ENCODE peak calls at places on chromosomes 13 and 19, in four cellular contexts. Y is HL-60, N is breast epithelium, C is neural progenitor cell. P is an unnamed sample.
A peak's percentile ranks its signal among the peaks of the same experiment; 100 is the strongest.

GRCh38 chr19:17590780-17591688 is 35.6 kb downstream of the COLGALT1 start:
- DNase-seq in Y (no peak), N (no peak), C (no peak), P (no peak)

GRCh38 chr13:99065250-99066015 is 87.6 kb upstream of the DOCK9 start:
- DNase-seq in Y (no peak), C (no peak), N (no peak), P (no peak)

GRCh38 chr19:46617566-46618079 is 7.3 kb downstream of the PTGIR start:
- DNase-seq in N (no peak), Y (no peak), C (no peak), P (no peak)

GRCh38 chr19:12330340-12330739 is 3.1 kb downstream of the ZNF563 start:
- DNase-seq in Y (no peak), C (no peak), N (no peak), P (no peak)

GRCh38 chr13:98480915-98481510 is 95.9 kb downstream of the STK24 start:
- DNase-seq in N (no peak), C (no peak), Y (no peak), P (no peak)

GRCh38 chr13:63161219-63161618 is 1745.6 kb upstream of the PCDH20 start:
- DNase-seq in Y (no peak), C (no peak), N (no peak), P (no peak)

GRCh38 chr13:51444922-51445321 is 7.9 kb downstream of the INTS6 start:
- DNase-seq in N (no peak), Y (no peak), C (no peak), P (peak; percentile 23)

GRCh38 chr13:29472317-29472961 is 123.0 kb downstream of the SLC7A1 start:
- DNase-seq in Y (peak; percentile 71), C (peak; percentile 84), N (no peak), P (no peak)

GRCh38 chr13:112957295-112957677 is 11.7 kb upstream of the MCF2L start:
- DNase-seq in Y (no peak), N (no peak), C (no peak), P (no peak)

GRCh38 chr19:39413269-39413902 is 917 bp downstream of the PLEKHG2 start:
- DNase-seq in Y (no peak), C (peak; percentile 87), N (no peak), P (no peak)

GRCh38 chr19:15372470-15372869 is 7.1 kb downstream of the AKAP8 start:
- DNase-seq in C (no peak), Y (no peak), N (no peak), P (no peak)

GRCh38 chr13:30438286-30438685 is 16.0 kb downstream of the UBE2L5 start:
- DNase-seq in C (no peak), Y (no peak), N (no peak), P (no peak)

GRCh38 chr19:2173841-2174577 is 10.3 kb downstream of the DOT1L start:
- DNase-seq in N (no peak), Y (no peak), C (no peak), P (no peak)

GRCh38 chr19:19482785-19483625 is 32.3 kb downstream of the TSSK6 start:
- DNase-seq in C (no peak), Y (no peak), N (no peak), P (no peak)

GRCh38 chr19:3276341-3276799 is 51.9 kb downstream of the CELF5 start:
- DNase-seq in Y (no peak), C (peak; percentile 90), N (no peak), P (no peak)

GRCh38 chr13:112943309-112944125 is 25.5 kb upstream of the MCF2L start:
- DNase-seq in C (peak; percentile 85), Y (peak; percentile 20), N (no peak), P (no peak)

GRCh38 chr13:36297259-36297599 is 385 bp downstream of the CCDC169 start:
- DNase-seq in C (no peak), Y (no peak), N (no peak), P (no peak)

GRCh38 chr13:41494202-41494601 is 36.9 kb downstream of the RGCC start:
- DNase-seq in C (no peak), Y (no peak), N (no peak), P (no peak)

GRCh38 chr19:984165-984967 is at the start of gene WDR18:
- DNase-seq in C (peak; percentile 95), N (peak; percentile 93), Y (peak; percentile 90), P (peak; percentile 14)
- TF ChIP-seq CTCF in C (peak; percentile 8), N (peak; percentile 45), Y (no peak), P (no peak)

DNA sequence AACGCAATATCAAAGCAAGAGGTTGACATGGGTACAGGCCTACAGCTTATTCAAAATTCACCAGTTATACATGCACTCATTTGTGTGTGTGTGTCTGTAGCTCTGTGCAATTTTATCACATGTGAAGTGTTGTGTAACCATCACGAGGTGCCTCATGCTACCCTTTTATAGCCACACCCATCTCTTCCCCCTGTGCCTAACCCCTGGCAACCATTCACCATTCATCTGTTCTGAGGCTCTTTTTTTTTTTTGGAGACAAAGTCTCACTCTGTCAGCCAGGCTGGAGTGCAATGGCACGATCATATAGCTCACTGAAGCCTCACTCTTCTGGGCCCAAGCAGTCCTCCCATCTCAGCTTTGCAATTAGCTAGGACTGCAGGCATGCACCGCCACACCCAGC is 78.4 kb downstream of the DPF1 start:
- DNase-seq in C (no peak), Y (no peak), N (no peak), P (no peak)
- H3K4me3 ChIP-seq in C (no peak overlapping the region), Y (no peak overlapping the region), N (no peak overlapping the region), P (no peak overlapping the region)

DNA sequence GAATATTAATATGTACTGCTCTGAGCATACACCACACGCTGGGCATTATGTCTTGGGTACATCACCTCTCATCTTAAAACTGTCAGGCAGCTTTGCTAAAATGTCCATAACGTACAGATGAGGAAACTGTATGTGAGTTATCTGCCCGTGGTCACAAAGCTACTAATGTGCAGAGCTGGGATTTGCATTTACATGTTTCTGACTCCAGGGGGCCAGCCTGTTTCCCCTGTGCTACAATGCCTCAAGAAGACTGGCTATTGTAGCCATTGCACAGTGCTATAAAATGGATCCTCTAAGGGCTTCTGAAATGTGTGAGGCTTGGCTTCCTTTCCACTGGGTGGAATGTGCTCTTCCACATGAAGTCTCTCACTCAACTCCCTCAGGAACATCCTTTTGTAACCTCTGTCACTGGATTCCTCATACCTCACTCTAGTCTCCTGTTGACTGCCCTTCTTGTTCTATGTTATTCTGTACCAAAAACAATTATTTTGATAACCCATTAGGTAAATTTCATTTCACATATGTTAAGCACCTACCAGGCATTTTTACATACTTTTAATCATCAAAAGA is 95.6 kb upstream of the HTR2A start:
- DNase-seq in C (peak; percentile 11), Y (peak; percentile 21), N (no peak), P (no peak)
- TF ChIP-seq CTCF in C (peak; percentile 35), Y (peak; percentile 20), N (no peak), P (peak; percentile 31)

DNA sequence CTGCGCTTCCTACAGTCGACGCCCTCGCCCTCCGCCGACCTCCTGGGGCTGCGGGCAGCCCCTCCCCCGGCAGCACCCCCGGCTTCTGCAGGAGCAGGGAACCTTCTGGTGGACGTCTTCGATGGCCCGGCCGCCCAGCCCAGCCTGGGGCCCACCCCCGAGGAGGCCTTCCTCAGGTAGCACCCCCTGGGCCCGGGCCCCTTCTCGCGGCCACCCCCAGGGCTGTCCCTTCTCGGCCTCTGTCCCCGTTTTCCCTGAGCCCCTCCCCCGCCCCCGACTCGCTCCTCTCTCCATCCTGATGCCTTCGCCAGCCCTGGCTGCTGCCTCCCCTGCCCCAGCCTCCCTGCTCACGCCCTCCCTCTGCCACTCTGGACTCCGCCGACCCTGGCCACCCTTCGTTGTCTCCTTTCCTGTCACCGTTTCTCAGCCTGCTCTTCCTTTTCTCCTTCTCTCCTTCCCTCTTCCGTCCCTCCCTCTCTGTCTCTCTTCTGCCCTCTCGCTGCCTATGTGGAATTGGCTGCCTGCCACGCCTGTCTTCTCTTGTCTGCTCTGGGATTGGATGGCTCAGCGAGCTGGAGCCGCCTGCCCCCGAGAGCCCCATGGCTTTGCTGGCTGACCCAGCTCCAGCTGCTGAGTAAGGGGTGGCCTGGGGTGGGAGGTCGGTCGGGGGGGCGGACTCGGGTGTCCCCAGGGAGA is 11.0 kb downstream of the FUZ start:
- DNase-seq in C (peak; percentile 84), N (peak; percentile 88), Y (peak; percentile 11), P (no peak)
- H3K4me3 ChIP-seq in C (peak overlapping the region; percentile 37), N (peak overlapping the region; percentile 51), Y (no peak overlapping the region), P (peak overlapping the region; percentile 59)

GRCh38 chr13:76886292-76887061 is at the start of gene KCTD12:
- DNase-seq in Y (peak; percentile 60), C (peak; percentile 93), N (peak; percentile 73), P (no peak)
- TF ChIP-seq CTCF in Y (no peak), C (peak; percentile 51), N (no peak), P (peak; percentile 31)